ENCODE peak calls at places on chromosomes 12 and 14, in six cellular contexts. One of them, this sample, is unnamed.

GRCh38 chr12:92075425-92075891 is 70.2 kb downstream of the BTG1 start:
- DNase-seq in heart left ventricle: no peak
- DNase-seq in psoas muscle: no peak
- DNase-seq in M059J: peak; percentile 63
- DNase-seq in epithelial cell of esophagus: peak; percentile 63
- DNase-seq in H9: no peak
- DNase-seq in this sample: no peak

GRCh38 chr12:106583578-106584103 is 837 bp downstream of the RFX4 start:
- DNase-seq in heart left ventricle: no peak
- DNase-seq in psoas muscle: no peak
- DNase-seq in M059J: peak; percentile 12
- DNase-seq in epithelial cell of esophagus: peak; percentile 46
- DNase-seq in H9: peak; percentile 67
- DNase-seq in this sample: peak; percentile 86

GRCh38 chr12:32161040-32161439 is 54.4 kb downstream of the BICD1 start:
- DNase-seq in heart left ventricle: no peak
- DNase-seq in psoas muscle: no peak
- DNase-seq in M059J: no peak
- DNase-seq in epithelial cell of esophagus: no peak
- DNase-seq in H9: no peak
- DNase-seq in this sample: no peak

GRCh38 chr12:88496429-88497190 is 83.7 kb downstream of the KITLG start:
- DNase-seq in heart left ventricle: no peak
- DNase-seq in psoas muscle: no peak
- DNase-seq in M059J: no peak
- DNase-seq in epithelial cell of esophagus: no peak
- DNase-seq in H9: no peak
- DNase-seq in this sample: no peak

GRCh38 chr12:110006115-110006514 is 6.9 kb downstream of the ANKRD13A start:
- DNase-seq in heart left ventricle: no peak
- DNase-seq in psoas muscle: no peak
- DNase-seq in M059J: no peak
- DNase-seq in epithelial cell of esophagus: no peak
- DNase-seq in H9: no peak
- DNase-seq in this sample: no peak

GRCh38 chr12:58419182-58419760 is 477.9 kb downstream of the ATP23 start:
- DNase-seq in heart left ventricle: no peak
- DNase-seq in psoas muscle: no peak
- DNase-seq in M059J: no peak
- DNase-seq in epithelial cell of esophagus: no peak
- DNase-seq in H9: no peak
- DNase-seq in this sample: no peak

GRCh38 chr12:117433878-117434277 is 72.5 kb upstream of the NOS1 start:
- DNase-seq in heart left ventricle: no peak
- DNase-seq in psoas muscle: no peak
- DNase-seq in M059J: no peak
- DNase-seq in epithelial cell of esophagus: no peak
- DNase-seq in H9: no peak
- DNase-seq in this sample: no peak

GRCh38 chr12:57759360-57759980 is 4.6 kb downstream of the MARCHF9 start:
- DNase-seq in heart left ventricle: no peak
- DNase-seq in psoas muscle: no peak
- DNase-seq in M059J: peak; percentile 48
- DNase-seq in epithelial cell of esophagus: peak; percentile 73
- DNase-seq in H9: peak; percentile 53
- DNase-seq in this sample: peak; percentile 73

GRCh38 chr12:82972624-82973023 is 285.9 kb downstream of the TMTC2 start:
- DNase-seq in heart left ventricle: no peak
- DNase-seq in psoas muscle: no peak
- DNase-seq in M059J: no peak
- DNase-seq in epithelial cell of esophagus: no peak
- DNase-seq in H9: no peak
- DNase-seq in this sample: no peak

GRCh38 chr12:44873898-44874297 is 2.2 kb downstream of the NELL2 start:
- DNase-seq in heart left ventricle: no peak
- DNase-seq in psoas muscle: no peak
- DNase-seq in M059J: no peak
- DNase-seq in epithelial cell of esophagus: peak; percentile 15
- DNase-seq in H9: no peak
- DNase-seq in this sample: no peak

GRCh38 chr14:79150226-79150625 is 980.1 kb downstream of the NRXN3 start:
- DNase-seq in heart left ventricle: no peak
- DNase-seq in psoas muscle: no peak
- DNase-seq in M059J: no peak
- DNase-seq in epithelial cell of esophagus: no peak
- DNase-seq in H9: no peak
- DNase-seq in this sample: no peak

GRCh38 chr14:91326514-91326832 is 82.0 kb upstream of the GPR68 start:
- DNase-seq in heart left ventricle: no peak
- DNase-seq in psoas muscle: no peak
- DNase-seq in M059J: no peak
- DNase-seq in epithelial cell of esophagus: no peak
- DNase-seq in H9: no peak
- DNase-seq in this sample: no peak

GRCh38 chr14:36948157-36948859 is 224.1 kb downstream of the SLC25A21 start:
- DNase-seq in heart left ventricle: no peak
- DNase-seq in psoas muscle: no peak
- DNase-seq in M059J: no peak
- DNase-seq in epithelial cell of esophagus: no peak
- DNase-seq in H9: no peak
- DNase-seq in this sample: no peak

GRCh38 chr12:122651520-122652224 is 51.5 kb downstream of the HCAR2 start:
- DNase-seq in heart left ventricle: no peak
- DNase-seq in psoas muscle: no peak
- DNase-seq in M059J: no peak
- DNase-seq in epithelial cell of esophagus: peak; percentile 79
- DNase-seq in H9: no peak
- DNase-seq in this sample: no peak

GRCh38 chr14:59346329-59346728 is 118.9 kb downstream of the GPR135 start:
- DNase-seq in heart left ventricle: no peak
- DNase-seq in psoas muscle: no peak
- DNase-seq in M059J: no peak
- DNase-seq in epithelial cell of esophagus: no peak
- DNase-seq in H9: no peak
- DNase-seq in this sample: no peak

GRCh38 chr12:83665755-83666154 is 979.0 kb downstream of the TMTC2 start:
- DNase-seq in heart left ventricle: no peak
- DNase-seq in psoas muscle: no peak
- DNase-seq in M059J: no peak
- DNase-seq in epithelial cell of esophagus: no peak
- DNase-seq in H9: no peak
- DNase-seq in this sample: no peak

GRCh38 chr12:127422935-127423585 is 843.9 kb upstream of the TMEM132C start:
- DNase-seq in heart left ventricle: no peak
- DNase-seq in psoas muscle: no peak
- DNase-seq in M059J: no peak
- DNase-seq in epithelial cell of esophagus: no peak
- DNase-seq in H9: no peak
- DNase-seq in this sample: no peak

GRCh38 chr12:123058980-123059379 is 78.5 kb downstream of the ARL6IP4 start:
- DNase-seq in heart left ventricle: peak; percentile 39
- DNase-seq in psoas muscle: no peak
- DNase-seq in M059J: no peak
- DNase-seq in epithelial cell of esophagus: no peak
- DNase-seq in H9: no peak
- DNase-seq in this sample: no peak

GRCh38 chr14:100065942-100066574 is 836 bp downstream of the EVL start:
- DNase-seq in heart left ventricle: no peak
- DNase-seq in psoas muscle: no peak
- DNase-seq in M059J: no peak
- DNase-seq in epithelial cell of esophagus: no peak
- DNase-seq in H9: no peak
- DNase-seq in this sample: no peak

GRCh38 chr12:58919271-58920101 is 818 bp downstream of the LRIG3 start:
- DNase-seq in heart left ventricle: peak; percentile 25
- DNase-seq in psoas muscle: no peak
- DNase-seq in M059J: peak; percentile 66
- DNase-seq in epithelial cell of esophagus: peak; percentile 66
- DNase-seq in H9: peak; percentile 40
- DNase-seq in this sample: peak; percentile 70

GRCh38 chr12:63003223-63003819 is 68.4 kb upstream of the PPM1H start:
- DNase-seq in heart left ventricle: no peak
- DNase-seq in psoas muscle: no peak
- DNase-seq in M059J: no peak
- DNase-seq in epithelial cell of esophagus: no peak
- DNase-seq in H9: no peak
- DNase-seq in this sample: no peak

GRCh38 chr14:78164226-78164853 is 5.8 kb upstream of the NRXN3 start:
- DNase-seq in heart left ventricle: no peak
- DNase-seq in psoas muscle: no peak
- DNase-seq in M059J: no peak
- DNase-seq in epithelial cell of esophagus: peak; percentile 50
- DNase-seq in H9: peak; percentile 85
- DNase-seq in this sample: peak; percentile 94

GRCh38 chr12:3962661-3963483 is 89.7 kb upstream of the PARP11 start:
- DNase-seq in heart left ventricle: peak; percentile 32
- DNase-seq in psoas muscle: no peak
- DNase-seq in M059J: no peak
- DNase-seq in epithelial cell of esophagus: peak; percentile 26
- DNase-seq in H9: peak; percentile 49
- DNase-seq in this sample: peak; percentile 72

GRCh38 chr14:51328089-51328941 is 88.3 kb downstream of the TMX1 start:
- DNase-seq in heart left ventricle: peak; percentile 39
- DNase-seq in psoas muscle: peak; percentile 21
- DNase-seq in M059J: peak; percentile 94
- DNase-seq in epithelial cell of esophagus: peak; percentile 73
- DNase-seq in H9: no peak
- DNase-seq in this sample: peak; percentile 54

GRCh38 chr12:123938679-123939480 is 33.8 kb downstream of the CCDC92 start:
- DNase-seq in heart left ventricle: no peak
- DNase-seq in psoas muscle: no peak
- DNase-seq in M059J: no peak
- DNase-seq in epithelial cell of esophagus: no peak
- DNase-seq in H9: peak; percentile 76
- DNase-seq in this sample: peak; percentile 90

GRCh38 chr12:45174595-45174994 is 41.3 kb upstream of the ANO6 start:
- DNase-seq in heart left ventricle: no peak
- DNase-seq in psoas muscle: no peak
- DNase-seq in M059J: no peak
- DNase-seq in epithelial cell of esophagus: no peak
- DNase-seq in H9: no peak
- DNase-seq in this sample: no peak

GRCh38 chr12:19138551-19139344 is 9.2 kb downstream of the PLEKHA5 start:
- DNase-seq in heart left ventricle: no peak
- DNase-seq in psoas muscle: no peak
- DNase-seq in M059J: peak; percentile 90
- DNase-seq in epithelial cell of esophagus: peak; percentile 69
- DNase-seq in H9: no peak
- DNase-seq in this sample: no peak

GRCh38 chr12:112973712-112974305 is 4.5 kb upstream of the OAS2 start:
- DNase-seq in heart left ventricle: no peak
- DNase-seq in psoas muscle: no peak
- DNase-seq in M059J: peak; percentile 65
- DNase-seq in epithelial cell of esophagus: no peak
- DNase-seq in H9: no peak
- DNase-seq in this sample: no peak

GRCh38 chr12:46402451-46402850 is 29.9 kb upstream of the SLC38A2 start:
- DNase-seq in heart left ventricle: no peak
- DNase-seq in psoas muscle: peak; percentile 37
- DNase-seq in M059J: peak; percentile 94
- DNase-seq in epithelial cell of esophagus: peak; percentile 44
- DNase-seq in H9: no peak
- DNase-seq in this sample: no peak

GRCh38 chr12:51911788-51912711 is 4.7 kb downstream of the ACVRL1 start:
- DNase-seq in heart left ventricle: peak; percentile 71
- DNase-seq in psoas muscle: peak; percentile 57
- DNase-seq in M059J: peak; percentile 23
- DNase-seq in epithelial cell of esophagus: no peak
- DNase-seq in H9: no peak
- DNase-seq in this sample: peak; percentile 70

GRCh38 chr12:92608418-92609091 is 94.2 kb upstream of the PLEKHG7 start:
- DNase-seq in heart left ventricle: no peak
- DNase-seq in psoas muscle: no peak
- DNase-seq in M059J: peak; percentile 72
- DNase-seq in epithelial cell of esophagus: peak; percentile 70
- DNase-seq in H9: no peak
- DNase-seq in this sample: no peak

GRCh38 chr12:68790081-68790951 is 17.7 kb upstream of the MDM2 start:
- DNase-seq in heart left ventricle: no peak
- DNase-seq in psoas muscle: no peak
- DNase-seq in M059J: no peak
- DNase-seq in epithelial cell of esophagus: no peak
- DNase-seq in H9: no peak
- DNase-seq in this sample: no peak